ENCODE peak calls at places on chromosomes 7 and 10, in ten cellular contexts. A, X, Y, C, F, E, T, M, I and H are unnamed samples.

GRCh38 chr7:95977994-95978393 is 205.6 kb downstream of the DYNC1I1 start:
- DNase-seq in A (no peak), X (no peak), Y (no peak), C (no peak), F (no peak), E (peak; percentile 4), T (no peak), M (no peak), I (no peak), H (no peak)

GRCh38 chr7:151680810-151681209 is 161.1 kb upstream of the RHEB start:
- DNase-seq in A (no peak), X (no peak), Y (peak; percentile 73), C (peak; percentile 42), F (no peak), E (peak; percentile 83), T (no peak), M (peak; percentile 73), I (no peak), H (no peak)

GRCh38 chr7:2566890-2567662 is 8.3 kb downstream of the IQCE start:
- DNase-seq in A (no peak), X (peak; percentile 36), Y (no peak), C (no peak), F (no peak), E (peak; percentile 32), T (no peak), M (no peak), I (no peak), H (no peak)

GRCh38 chr7:36015733-36016132 is 137.3 kb upstream of the EEPD1 start:
- DNase-seq in A (no peak), X (no peak), Y (no peak), C (peak; percentile 58), F (no peak), E (peak; percentile 70), T (no peak), M (no peak), I (no peak), H (no peak)

GRCh38 chr10:2944788-2945187 is 122.6 kb upstream of the PFKP start:
- DNase-seq in A (no peak), X (no peak), Y (no peak), C (no peak), F (no peak), E (no peak), T (no peak), M (no peak), I (no peak), H (no peak)

GRCh38 chr10:106169241-106169640 is 995.3 kb downstream of the SORCS1 start:
- DNase-seq in A (no peak), X (no peak), Y (no peak), C (no peak), F (no peak), E (no peak), T (no peak), M (no peak), I (no peak), H (no peak)

GRCh38 chr10:4354382-4354812 is 471.6 kb upstream of the AKR1E2 start:
- DNase-seq in A (no peak), X (no peak), Y (no peak), C (peak; percentile 19), F (no peak), E (peak; percentile 39), T (peak; percentile 36), M (no peak), I (no peak), H (peak; percentile 48)

GRCh38 chr10:116168745-116169144 is 104.3 kb downstream of the GFRA1 start:
- DNase-seq in A (no peak), X (no peak), Y (no peak), C (no peak), F (no peak), E (no peak), T (no peak), M (no peak), I (no peak), H (no peak)

GRCh38 chr7:112411186-112411795 is 39.0 kb upstream of the IFRD1 start:
- DNase-seq in A (peak; percentile 24), X (no peak), Y (peak; percentile 36), C (no peak), F (peak; percentile 46), E (peak; percentile 77), T (no peak), M (peak; percentile 49), I (no peak), H (peak; percentile 58)

GRCh38 chr10:21498416-21498815 is 27.1 kb downstream of the SKIDA1 start:
- DNase-seq in A (no peak), X (no peak), Y (no peak), C (no peak), F (no peak), E (no peak), T (no peak), M (no peak), I (no peak), H (no peak)

GRCh38 chr10:21498977-21499376 is 26.5 kb downstream of the SKIDA1 start:
- DNase-seq in A (no peak), X (no peak), Y (no peak), C (no peak), F (no peak), E (no peak), T (no peak), M (no peak), I (peak; percentile 59), H (no peak)

GRCh38 chr10:21495686-21496284 is 29.7 kb downstream of the SKIDA1 start:
- DNase-seq in A (peak; percentile 89), X (no peak), Y (peak; percentile 48), C (peak; percentile 72), F (peak; percentile 91), E (peak; percentile 84), T (peak; percentile 94), M (peak; percentile 81), I (peak; percentile 95), H (peak; percentile 94)

GRCh38 chr10:21496285-21497176 is 29.0 kb downstream of the SKIDA1 start:
- DNase-seq in A (peak; percentile 52), X (no peak), Y (no peak), C (no peak), F (peak; percentile 71), E (peak; percentile 72), T (peak; percentile 58), M (no peak), I (peak; percentile 84), H (peak; percentile 78)

GRCh38 chr10:21497177-21497807 is 28.2 kb downstream of the SKIDA1 start:
- DNase-seq in A (peak; percentile 95), X (no peak), Y (no peak), C (peak; percentile 48), F (peak; percentile 98), E (peak; percentile 86), T (peak; percentile 96), M (peak; percentile 88), I (peak; percentile 90), H (peak; percentile 94)
- H3K4me3 ChIP-seq in A (peak overlapping the region; percentile 88), X (peak overlapping the region; percentile 85), Y (peak overlapping the region; percentile 86), C (peak overlapping the region; percentile 76), F (peak overlapping the region; percentile 79), E (peak overlapping the region; percentile 71), T (peak overlapping the region; percentile 77), M (peak overlapping the region; percentile 90), I (peak overlapping the region; percentile 67), H (peak overlapping the region; percentile 89)

GRCh38 chr10:86415583-86415982 is 49.0 kb upstream of the GRID1 start:
- DNase-seq in A (no peak), X (no peak), Y (no peak), C (no peak), F (no peak), E (no peak), T (no peak), M (no peak), I (peak; percentile 2), H (no peak)

GRCh38 chr10:86411281-86411841 is 44.8 kb upstream of the GRID1 start:
- DNase-seq in A (no peak), X (peak; percentile 61), Y (peak; percentile 31), C (peak; percentile 94), F (no peak), E (peak; percentile 86), T (no peak), M (peak; percentile 67), I (no peak), H (peak; percentile 60)

GRCh38 chr10:86411852-86412550 is 45.4 kb upstream of the GRID1 start:
- DNase-seq in A (no peak), X (no peak), Y (no peak), C (no peak), F (no peak), E (no peak), T (no peak), M (no peak), I (no peak), H (no peak)

GRCh38 chr10:86413046-86413728 is 46.6 kb upstream of the GRID1 start:
- DNase-seq in A (no peak), X (no peak), Y (no peak), C (peak; percentile 29), F (no peak), E (peak; percentile 45), T (no peak), M (peak; percentile 14), I (no peak), H (no peak)

GRCh38 chr10:86415099-86415498 is 48.5 kb upstream of the GRID1 start:
- DNase-seq in A (no peak), X (no peak), Y (no peak), C (no peak), F (no peak), E (no peak), T (no peak), M (no peak), I (no peak), H (no peak)
- H3K4me3 ChIP-seq in A (no peak overlapping the region), X (no peak overlapping the region), Y (no peak overlapping the region), C (no peak overlapping the region), F (no peak overlapping the region), E (no peak overlapping the region), T (no peak overlapping the region), M (no peak overlapping the region), I (no peak overlapping the region), H (no peak overlapping the region)

GRCh38 chr10:34637419-34637911 is 177.6 kb downstream of the PARD3 start:
- DNase-seq in A (peak; percentile 66), X (no peak), Y (no peak), C (peak; percentile 59), F (peak; percentile 69), E (peak; percentile 46), T (peak; percentile 22), M (peak; percentile 14), I (peak; percentile 84), H (peak; percentile 77)

GRCh38 chr10:34641913-34642558 is 173.1 kb downstream of the PARD3 start:
- DNase-seq in A (no peak), X (no peak), Y (no peak), C (no peak), F (no peak), E (no peak), T (no peak), M (no peak), I (no peak), H (no peak)

GRCh38 chr10:34641147-34641912 is 173.8 kb downstream of the PARD3 start:
- DNase-seq in A (no peak), X (no peak), Y (no peak), C (no peak), F (no peak), E (no peak), T (no peak), M (no peak), I (no peak), H (no peak)

GRCh38 chr10:34635111-34635510 is 180.0 kb downstream of the PARD3 start:
- DNase-seq in A (no peak), X (no peak), Y (no peak), C (no peak), F (no peak), E (no peak), T (no peak), M (no peak), I (no peak), H (no peak)

GRCh38 chr10:34638405-34639054 is 176.6 kb downstream of the PARD3 start:
- DNase-seq in A (peak; percentile 74), X (peak; percentile 56), Y (peak; percentile 64), C (peak; percentile 80), F (peak; percentile 79), E (peak; percentile 87), T (peak; percentile 41), M (peak; percentile 77), I (peak; percentile 75), H (peak; percentile 88)
- H3K4me3 ChIP-seq in A (no peak overlapping the region), X (no peak overlapping the region), Y (no peak overlapping the region), C (no peak overlapping the region), F (no peak overlapping the region), E (no peak overlapping the region), T (no peak overlapping the region), M (no peak overlapping the region), I (no peak overlapping the region), H (no peak overlapping the region)

GRCh38 chr7:22802426-22802825 is 20.2 kb downstream of the TOMM7 start:
- DNase-seq in A (no peak), X (no peak), Y (no peak), C (no peak), F (no peak), E (no peak), T (no peak), M (no peak), I (no peak), H (no peak)
- H3K4me3 ChIP-seq in A (no peak overlapping the region), X (no peak overlapping the region), Y (no peak overlapping the region), C (no peak overlapping the region), F (no peak overlapping the region), E (no peak overlapping the region), T (no peak overlapping the region), M (no peak overlapping the region), I (no peak overlapping the region), H (no peak overlapping the region)